ENCODE peak calls at places on chromosomes 13 and 19, in nine cellular contexts. One of them, this sample, is unnamed.
A peak's percentile ranks its signal among the peaks of the same experiment; 100 is the strongest.

GRCh38 chr13:101308247-101309013 is 107.9 kb downstream of the NALCN start:
- DNase-seq in activated naive CD4-positive, alpha-beta T cell treated with anti-CD3 and anti-CD28 coated beads, Interleukin-2, amount 50 U/mL, for 72 hours: no peak
- DNase-seq in H9: no peak
- DNase-seq in activated gamma-delta T cell treated with Interleukin-2 at 50 U/mL for 16 hours: no peak
- DNase-seq in neural progenitor cell: no peak
- DNase-seq in NCI-H1105 treated with DMSO at 0.1 percent for 48 hours: no peak
- DNase-seq in activated B cell treated with CpG ODN at 0.5 μM for 24 hours: no peak
- DNase-seq in RPMI7951: no peak
- DNase-seq in HTR-8/SVneo: no peak
- DNase-seq in this sample: no peak

GRCh38 chr13:49190901-49191300 is 29.2 kb upstream of the MLNR start:
- DNase-seq in neural progenitor cell: no peak
- DNase-seq in activated B cell treated with CpG ODN at 0.5 μM for 24 hours: no peak
- DNase-seq in activated gamma-delta T cell treated with Interleukin-2 at 50 U/mL for 16 hours: no peak
- DNase-seq in H9: no peak
- DNase-seq in RPMI7951: no peak
- DNase-seq in NCI-H1105 treated with DMSO at 0.1 percent for 48 hours: no peak
- DNase-seq in HTR-8/SVneo: no peak
- DNase-seq in activated naive CD4-positive, alpha-beta T cell treated with anti-CD3 and anti-CD28 coated beads, Interleukin-2, amount 50 U/mL, for 72 hours: no peak
- DNase-seq in this sample: no peak

GRCh38 chr13:35648109-35648508 is 171.6 kb upstream of the MAB21L1 start:
- DNase-seq in neural progenitor cell: no peak
- DNase-seq in H9: no peak
- DNase-seq in activated gamma-delta T cell treated with Interleukin-2 at 50 U/mL for 16 hours: no peak
- DNase-seq in RPMI7951: no peak
- DNase-seq in activated B cell treated with CpG ODN at 0.5 μM for 24 hours: no peak
- DNase-seq in HTR-8/SVneo: no peak
- DNase-seq in NCI-H1105 treated with DMSO at 0.1 percent for 48 hours: no peak
- DNase-seq in activated naive CD4-positive, alpha-beta T cell treated with anti-CD3 and anti-CD28 coated beads, Interleukin-2, amount 50 U/mL, for 72 hours: no peak
- DNase-seq in this sample: no peak

GRCh38 chr13:77026255-77026782 is 640 bp downstream of the FBXL3 start:
- DNase-seq in neural progenitor cell: peak; percentile 76
- DNase-seq in activated B cell treated with CpG ODN at 0.5 μM for 24 hours: peak; percentile 65
- DNase-seq in HTR-8/SVneo: peak; percentile 19
- DNase-seq in activated gamma-delta T cell treated with Interleukin-2 at 50 U/mL for 16 hours: peak; percentile 62
- DNase-seq in NCI-H1105 treated with DMSO at 0.1 percent for 48 hours: peak; percentile 52
- DNase-seq in RPMI7951: peak; percentile 73
- DNase-seq in H9: peak; percentile 67
- DNase-seq in activated naive CD4-positive, alpha-beta T cell treated with anti-CD3 and anti-CD28 coated beads, Interleukin-2, amount 50 U/mL, for 72 hours: peak; percentile 70
- DNase-seq in this sample: peak; percentile 82

GRCh38 chr13:26899153-26899552 is 138.6 kb upstream of the GPR12 start:
- DNase-seq in RPMI7951: no peak
- DNase-seq in NCI-H1105 treated with DMSO at 0.1 percent for 48 hours: no peak
- DNase-seq in H9: no peak
- DNase-seq in activated B cell treated with CpG ODN at 0.5 μM for 24 hours: no peak
- DNase-seq in neural progenitor cell: no peak
- DNase-seq in activated gamma-delta T cell treated with Interleukin-2 at 50 U/mL for 16 hours: no peak
- DNase-seq in HTR-8/SVneo: no peak
- DNase-seq in activated naive CD4-positive, alpha-beta T cell treated with anti-CD3 and anti-CD28 coated beads, Interleukin-2, amount 50 U/mL, for 72 hours: no peak
- DNase-seq in this sample: no peak

GRCh38 chr13:46812398-46812797 is 15.4 kb upstream of the ESD start:
- DNase-seq in neural progenitor cell: no peak
- DNase-seq in activated gamma-delta T cell treated with Interleukin-2 at 50 U/mL for 16 hours: no peak
- DNase-seq in activated naive CD4-positive, alpha-beta T cell treated with anti-CD3 and anti-CD28 coated beads, Interleukin-2, amount 50 U/mL, for 72 hours: no peak
- DNase-seq in HTR-8/SVneo: no peak
- DNase-seq in H9: no peak
- DNase-seq in NCI-H1105 treated with DMSO at 0.1 percent for 48 hours: no peak
- DNase-seq in activated B cell treated with CpG ODN at 0.5 μM for 24 hours: no peak
- DNase-seq in RPMI7951: no peak
- DNase-seq in this sample: no peak

GRCh38 chr13:109673477-109673876 is 112.9 kb downstream of the IRS2 start:
- DNase-seq in activated B cell treated with CpG ODN at 0.5 μM for 24 hours: no peak
- DNase-seq in H9: no peak
- DNase-seq in NCI-H1105 treated with DMSO at 0.1 percent for 48 hours: no peak
- DNase-seq in RPMI7951: no peak
- DNase-seq in activated gamma-delta T cell treated with Interleukin-2 at 50 U/mL for 16 hours: no peak
- DNase-seq in neural progenitor cell: no peak
- DNase-seq in HTR-8/SVneo: no peak
- DNase-seq in activated naive CD4-positive, alpha-beta T cell treated with anti-CD3 and anti-CD28 coated beads, Interleukin-2, amount 50 U/mL, for 72 hours: no peak
- DNase-seq in this sample: no peak

GRCh38 chr13:81677857-81678256 is 1336.9 kb upstream of the SPRY2 start:
- DNase-seq in activated B cell treated with CpG ODN at 0.5 μM for 24 hours: no peak
- DNase-seq in H9: no peak
- DNase-seq in RPMI7951: no peak
- DNase-seq in neural progenitor cell: no peak
- DNase-seq in activated gamma-delta T cell treated with Interleukin-2 at 50 U/mL for 16 hours: no peak
- DNase-seq in NCI-H1105 treated with DMSO at 0.1 percent for 48 hours: no peak
- DNase-seq in HTR-8/SVneo: no peak
- DNase-seq in activated naive CD4-positive, alpha-beta T cell treated with anti-CD3 and anti-CD28 coated beads, Interleukin-2, amount 50 U/mL, for 72 hours: no peak
- DNase-seq in this sample: no peak

GRCh38 chr13:106110241-106110855 is 425.1 kb downstream of the EFNB2 start:
- DNase-seq in H9: no peak
- DNase-seq in activated naive CD4-positive, alpha-beta T cell treated with anti-CD3 and anti-CD28 coated beads, Interleukin-2, amount 50 U/mL, for 72 hours: no peak
- DNase-seq in HTR-8/SVneo: no peak
- DNase-seq in activated gamma-delta T cell treated with Interleukin-2 at 50 U/mL for 16 hours: no peak
- DNase-seq in NCI-H1105 treated with DMSO at 0.1 percent for 48 hours: no peak
- DNase-seq in activated B cell treated with CpG ODN at 0.5 μM for 24 hours: no peak
- DNase-seq in RPMI7951: no peak
- DNase-seq in neural progenitor cell: peak; percentile 28
- DNase-seq in this sample: peak; percentile 23

GRCh38 chr13:104111031-104111430 is 1044.8 kb upstream of the SLC10A2 start:
- DNase-seq in H9: no peak
- DNase-seq in RPMI7951: no peak
- DNase-seq in NCI-H1105 treated with DMSO at 0.1 percent for 48 hours: no peak
- DNase-seq in HTR-8/SVneo: no peak
- DNase-seq in activated gamma-delta T cell treated with Interleukin-2 at 50 U/mL for 16 hours: no peak
- DNase-seq in neural progenitor cell: no peak
- DNase-seq in activated naive CD4-positive, alpha-beta T cell treated with anti-CD3 and anti-CD28 coated beads, Interleukin-2, amount 50 U/mL, for 72 hours: no peak
- DNase-seq in activated B cell treated with CpG ODN at 0.5 μM for 24 hours: no peak
- DNase-seq in this sample: no peak

GRCh38 chr13:38755792-38756191 is 68.9 kb downstream of the FREM2 start:
- DNase-seq in activated naive CD4-positive, alpha-beta T cell treated with anti-CD3 and anti-CD28 coated beads, Interleukin-2, amount 50 U/mL, for 72 hours: no peak
- DNase-seq in RPMI7951: no peak
- DNase-seq in neural progenitor cell: no peak
- DNase-seq in activated gamma-delta T cell treated with Interleukin-2 at 50 U/mL for 16 hours: no peak
- DNase-seq in activated B cell treated with CpG ODN at 0.5 μM for 24 hours: no peak
- DNase-seq in NCI-H1105 treated with DMSO at 0.1 percent for 48 hours: no peak
- DNase-seq in H9: no peak
- DNase-seq in HTR-8/SVneo: no peak
- DNase-seq in this sample: no peak

GRCh38 chr19:49710372-49710951 is 19.5 kb downstream of the CPT1C start:
- DNase-seq in activated B cell treated with CpG ODN at 0.5 μM for 24 hours: no peak
- DNase-seq in neural progenitor cell: no peak
- DNase-seq in H9: no peak
- DNase-seq in HTR-8/SVneo: peak; percentile 29
- DNase-seq in activated gamma-delta T cell treated with Interleukin-2 at 50 U/mL for 16 hours: no peak
- DNase-seq in activated naive CD4-positive, alpha-beta T cell treated with anti-CD3 and anti-CD28 coated beads, Interleukin-2, amount 50 U/mL, for 72 hours: no peak
- DNase-seq in NCI-H1105 treated with DMSO at 0.1 percent for 48 hours: no peak
- DNase-seq in RPMI7951: peak; percentile 66
- DNase-seq in this sample: no peak

GRCh38 chr19:45294291-45295029 is 28.2 kb downstream of the CKM start:
- DNase-seq in neural progenitor cell: no peak
- DNase-seq in RPMI7951: no peak
- DNase-seq in activated B cell treated with CpG ODN at 0.5 μM for 24 hours: no peak
- DNase-seq in activated naive CD4-positive, alpha-beta T cell treated with anti-CD3 and anti-CD28 coated beads, Interleukin-2, amount 50 U/mL, for 72 hours: no peak
- DNase-seq in activated gamma-delta T cell treated with Interleukin-2 at 50 U/mL for 16 hours: no peak
- DNase-seq in H9: no peak
- DNase-seq in NCI-H1105 treated with DMSO at 0.1 percent for 48 hours: no peak
- DNase-seq in HTR-8/SVneo: no peak
- DNase-seq in this sample: no peak

GRCh38 chr19:12229990-12230389 is 64.7 kb downstream of the ZNF44 start:
- DNase-seq in HTR-8/SVneo: no peak
- DNase-seq in activated B cell treated with CpG ODN at 0.5 μM for 24 hours: no peak
- DNase-seq in H9: no peak
- DNase-seq in activated naive CD4-positive, alpha-beta T cell treated with anti-CD3 and anti-CD28 coated beads, Interleukin-2, amount 50 U/mL, for 72 hours: no peak
- DNase-seq in NCI-H1105 treated with DMSO at 0.1 percent for 48 hours: no peak
- DNase-seq in activated gamma-delta T cell treated with Interleukin-2 at 50 U/mL for 16 hours: no peak
- DNase-seq in neural progenitor cell: no peak
- DNase-seq in RPMI7951: no peak
- DNase-seq in this sample: no peak

GRCh38 chr19:45472557-45473365 is 5.0 kb downstream of the FOSB start:
- DNase-seq in activated B cell treated with CpG ODN at 0.5 μM for 24 hours: no peak
- DNase-seq in HTR-8/SVneo: no peak
- DNase-seq in activated gamma-delta T cell treated with Interleukin-2 at 50 U/mL for 16 hours: peak; percentile 21
- DNase-seq in RPMI7951: no peak
- DNase-seq in NCI-H1105 treated with DMSO at 0.1 percent for 48 hours: no peak
- DNase-seq in H9: no peak
- DNase-seq in activated naive CD4-positive, alpha-beta T cell treated with anti-CD3 and anti-CD28 coated beads, Interleukin-2, amount 50 U/mL, for 72 hours: no peak
- DNase-seq in neural progenitor cell: peak; percentile 32
- DNase-seq in this sample: peak; percentile 46

GRCh38 chr19:44141191-44142013 is at the start of gene ZNF234:
- DNase-seq in HTR-8/SVneo: peak; percentile 88
- DNase-seq in H9: peak; percentile 65
- DNase-seq in RPMI7951: peak; percentile 93
- DNase-seq in activated naive CD4-positive, alpha-beta T cell treated with anti-CD3 and anti-CD28 coated beads, Interleukin-2, amount 50 U/mL, for 72 hours: peak; percentile 57
- DNase-seq in NCI-H1105 treated with DMSO at 0.1 percent for 48 hours: no peak
- DNase-seq in activated gamma-delta T cell treated with Interleukin-2 at 50 U/mL for 16 hours: peak; percentile 61
- DNase-seq in neural progenitor cell: peak; percentile 85
- DNase-seq in activated B cell treated with CpG ODN at 0.5 μM for 24 hours: peak; percentile 58
- DNase-seq in this sample: peak; percentile 80

GRCh38 chr13:106619688-106620555 is 52.0 kb upstream of the ARGLU1 start:
- DNase-seq in H9: peak; percentile 51
- DNase-seq in activated gamma-delta T cell treated with Interleukin-2 at 50 U/mL for 16 hours: peak; percentile 8
- DNase-seq in neural progenitor cell: peak; percentile 79
- DNase-seq in activated B cell treated with CpG ODN at 0.5 μM for 24 hours: no peak
- DNase-seq in RPMI7951: peak; percentile 58
- DNase-seq in HTR-8/SVneo: peak; percentile 46
- DNase-seq in activated naive CD4-positive, alpha-beta T cell treated with anti-CD3 and anti-CD28 coated beads, Interleukin-2, amount 50 U/mL, for 72 hours: peak; percentile 4
- DNase-seq in NCI-H1105 treated with DMSO at 0.1 percent for 48 hours: peak; percentile 86
- DNase-seq in this sample: peak; percentile 81

GRCh38 chr19:3852614-3853254 is 16.1 kb downstream of the ZFR2 start:
- DNase-seq in activated B cell treated with CpG ODN at 0.5 μM for 24 hours: no peak
- DNase-seq in activated naive CD4-positive, alpha-beta T cell treated with anti-CD3 and anti-CD28 coated beads, Interleukin-2, amount 50 U/mL, for 72 hours: no peak
- DNase-seq in RPMI7951: peak; percentile 98
- DNase-seq in activated gamma-delta T cell treated with Interleukin-2 at 50 U/mL for 16 hours: peak; percentile 58
- DNase-seq in HTR-8/SVneo: peak; percentile 87
- DNase-seq in neural progenitor cell: no peak
- DNase-seq in NCI-H1105 treated with DMSO at 0.1 percent for 48 hours: peak; percentile 15
- DNase-seq in H9: no peak
- DNase-seq in this sample: peak; percentile 74

GRCh38 chr13:39197645-39198007 is 159.4 kb downstream of the NHLRC3 start:
- DNase-seq in activated naive CD4-positive, alpha-beta T cell treated with anti-CD3 and anti-CD28 coated beads, Interleukin-2, amount 50 U/mL, for 72 hours: no peak
- DNase-seq in NCI-H1105 treated with DMSO at 0.1 percent for 48 hours: no peak
- DNase-seq in H9: no peak
- DNase-seq in neural progenitor cell: no peak
- DNase-seq in RPMI7951: no peak
- DNase-seq in activated gamma-delta T cell treated with Interleukin-2 at 50 U/mL for 16 hours: no peak
- DNase-seq in activated B cell treated with CpG ODN at 0.5 μM for 24 hours: no peak
- DNase-seq in HTR-8/SVneo: no peak
- DNase-seq in this sample: no peak

This sample was measured in mesendoderm.